ENCODE peak calls at places on chromosomes 7 and 10, in six cellular contexts. Q is HepG2, F is GM12878, B is SK-N-SH, I is H1, J is K562. Z is an unnamed sample.

GRCh38 chr7:120064565-120064964 is 208.4 kb upstream of the KCND2 start:
- DNase-seq in Q (no peak), F (peak), B (no peak), I (no peak), J (no peak), Z (no peak)

GRCh38 chr10:126147866-126148578 is 240.3 kb downstream of the ADAM12 start:
- DNase-seq in Q (no peak), F (no peak), B (no peak), I (no peak), J (no peak), Z (no peak)

GRCh38 chr10:114541081-114541833 is 116.8 kb downstream of the ABLIM1 start:
- DNase-seq in Q (no peak), F (no peak), B (no peak), I (no peak), J (no peak), Z (no peak)

GRCh38 chr7:149859369-149859768 is 14.4 kb upstream of the ATP6V0E2 start:
- DNase-seq in Q (no peak), F (no peak), B (no peak), I (no peak), J (no peak), Z (no peak)

GRCh38 chr7:114081606-114082425 is 163.0 kb upstream of the PPP1R3A start:
- DNase-seq in Q (peak), F (no peak), B (peak), I (no peak), J (no peak), Z (no peak)

GRCh38 chr7:68070992-68071391 is 1074.4 kb downstream of the TYW1 start:
- DNase-seq in Q (no peak), F (no peak), B (no peak), I (no peak), J (no peak), Z (no peak)

GRCh38 chr7:157559596-157560257 is 222.9 kb downstream of the DNAJB6 start:
- DNase-seq in Q (peak), F (no peak), B (no peak), I (no peak), J (no peak), Z (no peak)

GRCh38 chr10:90642650-90643049 is 215.2 kb downstream of the HTR7 start:
- DNase-seq in Q (no peak), F (no peak), B (no peak), I (no peak), J (no peak), Z (no peak)

GRCh38 chr7:66505531-66506451 is 122.9 kb upstream of the KCTD7 start:
- DNase-seq in Q (no peak), F (no peak), B (no peak), I (no peak), J (peak), Z (no peak)
- H3K4me3 ChIP-seq in Q (no peak), F (no peak), B (no peak), I (no peak), J (no peak), Z (no peak)

GRCh38 chr7:45978731-45979211 is 57.7 kb upstream of the IGFBP3 start:
- DNase-seq in Q (no peak), F (no peak), B (no peak), I (no peak), J (no peak), Z (no peak)

GRCh38 chr7:45979275-45980180 is 58.5 kb upstream of the IGFBP3 start:
- DNase-seq in Q (no peak), F (no peak), B (no peak), I (no peak), J (no peak), Z (no peak)

GRCh38 chr7:45977256-45977655 is 56.2 kb upstream of the IGFBP3 start:
- DNase-seq in Q (no peak), F (no peak), B (no peak), I (no peak), J (no peak), Z (no peak)

GRCh38 chr7:45976485-45976856 is 55.4 kb upstream of the IGFBP3 start:
- DNase-seq in Q (no peak), F (no peak), B (no peak), I (no peak), J (no peak), Z (no peak)

DNA sequence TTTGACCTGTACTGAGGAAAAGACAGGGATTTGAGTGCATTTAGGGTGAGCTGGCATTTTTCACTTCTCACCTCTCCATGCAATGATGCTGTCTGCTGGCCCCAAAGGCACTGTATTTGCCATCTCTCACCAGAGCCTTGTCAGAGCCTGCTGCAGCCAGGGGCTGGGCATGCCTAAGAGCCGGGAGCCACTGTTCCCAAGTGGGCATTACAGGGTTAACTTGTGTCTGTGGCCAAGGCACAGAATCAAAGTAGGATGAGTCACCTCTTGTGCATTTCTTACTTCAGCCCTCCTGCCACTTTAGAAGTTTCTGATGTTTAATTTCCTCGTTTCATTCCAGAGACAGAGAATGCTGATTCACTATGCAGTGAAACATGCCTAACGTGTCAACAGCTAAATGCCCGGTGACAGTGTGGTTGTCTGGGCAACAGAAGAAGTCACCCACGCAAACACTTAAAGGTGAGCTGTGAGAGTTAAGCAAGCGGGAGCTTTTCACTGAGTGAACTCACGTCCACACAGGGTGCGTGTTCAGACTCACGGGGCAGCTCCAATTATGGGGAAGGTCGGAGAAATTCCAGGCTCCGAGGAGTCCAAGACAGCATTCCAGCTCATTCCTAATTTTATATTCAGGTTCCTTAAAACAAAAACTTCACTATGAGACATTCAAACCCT is 57.1 kb upstream of the IGFBP3 start:
- DNase-seq in Q (peak), F (peak), B (no peak), I (no peak), J (no peak), Z (peak)
- TF ChIP-seq GABPA in Q (no peak), F (no peak), B (no peak), I (no peak), J (no peak), Z (no peak)

DNA sequence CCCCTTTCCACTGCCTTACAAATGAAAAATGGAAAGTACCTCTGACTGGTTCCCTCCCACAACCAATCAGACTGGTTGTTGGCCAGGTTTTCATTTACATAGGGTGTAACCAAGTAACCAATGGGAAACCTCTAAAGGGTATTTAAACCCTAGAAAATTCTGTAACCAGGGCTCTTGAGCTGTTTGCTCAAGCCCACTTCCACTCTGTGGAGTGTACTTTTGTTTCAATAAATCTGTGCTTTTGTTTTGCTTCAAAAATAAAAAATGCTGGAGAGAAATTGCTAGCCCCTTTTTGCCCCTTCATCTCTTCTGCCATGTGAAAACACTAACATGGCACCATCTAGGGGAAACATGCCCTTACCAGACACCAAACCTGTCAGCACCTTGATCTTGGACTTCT is 129.5 kb downstream of the AHR start:
- DNase-seq in Q (no peak), F (no peak), B (no peak), I (no peak), J (no peak), Z (no peak)
- H3K4me3 ChIP-seq in Q (no peak), F (no peak), B (no peak), I (no peak), J (no peak), Z (no peak)

GRCh38 chr7:95376632-95377380 is 19.4 kb downstream of the PON3 start:
- DNase-seq in Q (no peak), F (no peak), B (no peak), I (no peak), J (no peak), Z (no peak)

GRCh38 chr7:95373323-95373722 is 22.9 kb downstream of the PON3 start:
- DNase-seq in Q (no peak), F (no peak), B (no peak), I (no peak), J (no peak), Z (no peak)

GRCh38 chr7:95375591-95376294 is 20.4 kb downstream of the PON3 start:
- DNase-seq in Q (no peak), F (no peak), B (no peak), I (no peak), J (no peak), Z (no peak)
- TF ChIP-seq GABPA in Q (no peak), F (no peak), B (no peak), I (no peak), J (no peak), Z (no peak)

GRCh38 chr10:91919651-91920050 is 3.9 kb upstream of the BTAF1 start:
- DNase-seq in Q (no peak), F (no peak), B (no peak), I (no peak), J (no peak), Z (no peak)

GRCh38 chr10:91924212-91925021 is 847 bp downstream of the BTAF1 start:
- DNase-seq in Q (no peak), F (no peak), B (no peak), I (no peak), J (no peak), Z (no peak)

GRCh38 chr10:91925022-91925320 is 1.4 kb downstream of the BTAF1 start:
- DNase-seq in Q (no peak), F (no peak), B (peak), I (no peak), J (no peak), Z (no peak)

DNA sequence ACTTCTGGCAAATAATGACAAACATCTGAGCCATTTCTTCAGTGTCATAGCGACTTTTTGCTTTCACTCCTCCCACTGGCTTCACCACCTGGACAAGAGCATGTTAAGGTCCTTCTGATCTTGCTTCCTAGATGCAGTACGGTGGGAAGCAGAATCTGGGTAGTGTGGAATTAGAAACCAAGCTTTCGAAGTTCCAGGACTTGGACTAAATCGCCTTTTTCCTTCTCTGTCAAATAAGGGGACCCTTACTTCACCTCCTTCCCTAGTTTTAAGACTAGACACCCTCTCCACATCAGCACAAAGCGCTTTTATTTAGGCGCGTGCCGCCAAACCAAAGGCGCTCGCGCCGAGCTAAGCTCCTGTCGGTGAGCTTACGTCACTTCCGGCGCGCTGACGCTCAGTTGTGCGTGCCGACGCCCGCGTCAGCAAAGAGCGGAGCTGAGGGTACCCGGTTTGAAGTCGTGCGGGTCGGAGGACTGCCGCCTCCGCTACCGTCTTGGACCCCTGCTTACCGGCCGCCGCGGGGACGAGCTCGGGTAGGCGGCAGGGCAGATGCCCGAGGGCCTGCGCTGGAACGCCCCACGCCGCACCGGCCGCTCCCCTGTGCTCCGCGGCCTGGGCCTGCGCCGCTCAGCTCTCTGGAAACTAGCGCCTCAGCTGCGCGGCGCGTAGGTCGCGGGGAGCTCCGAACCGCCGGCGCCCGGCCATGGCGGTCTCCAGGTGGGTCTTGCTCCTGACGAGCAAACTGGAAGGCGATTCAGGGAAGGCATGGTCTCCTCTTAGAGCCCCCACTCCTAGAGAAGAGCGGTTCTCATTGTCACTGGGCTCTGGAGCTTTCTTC is at the start of gene BTAF1:
- DNase-seq in Q (peak), F (peak), B (peak), I (peak), J (peak), Z (peak)
- H3K4me3 ChIP-seq in Q (peak), F (peak), B (peak), I (peak), J (peak), Z (peak)